ENCODE peak calls at places on chromosome 12, in six cellular contexts. I, H, E, Y, L and Q are unnamed samples.

GRCh38 chr12:92621833-92622232 is 81.0 kb upstream of the PLEKHG7 start:
- DNase-seq in I (no peak), H (no peak), E (peak; percentile 55), Y (no peak), L (no peak), Q (no peak)

GRCh38 chr12:48767047-48767446 is 21.8 kb downstream of the ADCY6 start:
- DNase-seq in I (no peak), H (no peak), E (no peak), Y (no peak), L (no peak), Q (no peak)

GRCh38 chr12:97275261-97276197 is 187.1 kb upstream of the RMST start:
- DNase-seq in I (peak; percentile 39), H (no peak), E (no peak), Y (no peak), L (no peak), Q (peak; percentile 75)

GRCh38 chr12:32027684-32028355 is 68.6 kb downstream of the RESF1 start:
- DNase-seq in I (no peak), H (no peak), E (no peak), Y (no peak), L (no peak), Q (no peak)

GRCh38 chr12:46276756-46277155 is 7.9 kb upstream of the SLC38A1 start:
- DNase-seq in I (no peak), H (no peak), E (no peak), Y (no peak), L (no peak), Q (no peak)

GRCh38 chr12:49823350-49823749 is 4.9 kb downstream of the NCKAP5L start:
- DNase-seq in I (no peak), H (no peak), E (no peak), Y (no peak), L (no peak), Q (no peak)

GRCh38 chr12:43869184-43869583 is 33.3 kb downstream of the TMEM117 start:
- DNase-seq in I (no peak), H (no peak), E (peak; percentile 42), Y (no peak), L (no peak), Q (no peak)

GRCh38 chr12:51866762-51867161 is 18.2 kb upstream of the FIGNL2 start:
- DNase-seq in I (no peak), H (no peak), E (no peak), Y (no peak), L (no peak), Q (no peak)

GRCh38 chr12:91741932-91742331 is 403.7 kb downstream of the BTG1 start:
- DNase-seq in I (no peak), H (no peak), E (no peak), Y (no peak), L (no peak), Q (no peak)

GRCh38 chr12:78530065-78530765 is 334.4 kb upstream of the SYT1 start:
- DNase-seq in I (peak; percentile 33), H (no peak), E (no peak), Y (no peak), L (no peak), Q (no peak)

GRCh38 chr12:96233941-96234461 is 39.8 kb downstream of the ELK3 start:
- DNase-seq in I (no peak), H (no peak), E (no peak), Y (no peak), L (no peak), Q (no peak)

DNA sequence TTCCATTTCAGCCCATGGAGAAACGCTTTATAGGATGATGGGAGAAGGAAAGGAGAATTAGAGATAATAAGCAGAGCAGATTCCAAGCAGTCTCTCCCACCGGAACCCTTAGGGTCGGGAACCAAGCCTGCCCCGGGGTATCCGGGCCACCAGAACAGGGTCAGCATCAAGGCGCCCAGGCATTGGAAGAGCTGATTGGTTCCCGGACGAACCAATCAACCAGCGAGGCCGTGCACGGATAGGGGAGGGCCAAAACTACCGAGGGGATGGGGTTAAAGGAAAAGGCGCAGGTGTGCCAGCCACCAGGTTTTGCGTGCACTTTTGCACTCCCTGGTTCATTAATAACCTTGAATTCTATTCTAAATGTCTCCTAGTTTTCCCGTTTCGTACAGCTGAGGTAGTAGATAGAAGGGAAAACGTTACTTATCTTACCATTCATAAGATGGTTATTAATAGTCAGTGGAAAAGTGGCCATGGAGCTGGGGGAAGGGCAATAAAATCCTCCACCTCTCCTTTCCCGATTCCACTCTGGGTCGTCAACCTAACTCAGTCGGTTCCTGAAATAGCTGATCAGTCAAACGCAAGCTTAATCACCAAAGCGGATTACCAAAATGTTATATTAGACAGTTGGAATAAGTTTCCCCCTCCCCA is 1.6 kb downstream of the PPM1H start:
- DNase-seq in I (peak; percentile 86), H (peak; percentile 50), E (peak; percentile 73), Y (no peak), L (peak; percentile 52), Q (no peak)
- H3K9ac ChIP-seq in I (no peak overlapping the region), H (peak overlapping the region; percentile 59), E (peak overlapping the region; percentile 62), Y (no peak overlapping the region), L (peak overlapping the region; percentile 87), Q (no peak overlapping the region)

DNA sequence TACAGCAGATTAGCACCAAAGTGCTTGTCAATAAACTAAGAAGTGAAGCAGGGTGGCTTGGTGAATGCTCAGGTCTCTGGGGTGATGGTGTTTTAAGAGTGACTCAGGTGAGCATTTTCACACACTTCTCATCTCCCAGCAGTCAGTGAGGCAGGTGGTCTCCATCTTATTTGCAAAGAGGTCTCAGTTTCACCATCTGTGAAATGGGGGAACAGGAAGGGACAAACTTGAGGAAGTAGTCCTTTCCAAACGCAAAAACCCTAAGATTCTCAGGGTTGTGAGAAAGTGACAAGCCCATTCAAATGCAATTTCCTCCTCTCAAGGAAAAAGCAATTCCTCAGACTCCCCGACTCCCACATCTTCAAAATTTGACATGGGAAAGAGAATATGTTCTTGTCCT is 54.1 kb downstream of the CMKLR1 start:
- DNase-seq in I (no peak), H (no peak), E (no peak), Y (no peak), L (no peak), Q (no peak)
- H3K27me3 ChIP-seq in I (no peaks in the 10 kb centered on the region), H (no peaks in the 10 kb centered on the region), E (peaks cover 72% of the 10 kb centered on the region), Y (no peaks in the 10 kb centered on the region), L (peaks cover 2% of the 10 kb centered on the region), Q (no peaks in the 10 kb centered on the region)

DNA sequence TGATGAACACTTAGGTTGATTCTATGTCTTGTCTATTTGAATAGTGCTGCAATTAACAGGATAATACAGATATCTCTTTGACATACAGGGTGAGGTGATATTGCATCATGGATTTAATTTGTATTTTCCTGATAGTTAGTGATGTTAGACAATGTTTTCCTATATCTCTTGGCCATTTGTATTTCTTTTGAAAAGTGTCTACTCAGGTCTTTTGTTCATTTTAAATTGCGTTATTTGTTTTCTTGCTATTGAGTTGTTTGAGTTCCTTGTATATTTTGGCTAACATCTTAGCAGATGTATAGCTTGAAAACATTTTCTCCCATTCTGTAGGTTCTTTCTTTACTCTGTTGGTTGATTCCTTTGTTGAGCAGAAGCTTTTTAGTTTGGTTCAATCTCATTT is 460.6 kb downstream of the CCDC91 start:
- DNase-seq in I (no peak), H (no peak), E (peak; percentile 14), Y (no peak), L (no peak), Q (no peak)
- H3K9ac ChIP-seq in I (no peak overlapping the region), H (no peak overlapping the region), E (no peak overlapping the region), Y (no peak overlapping the region), L (no peak overlapping the region), Q (no peak overlapping the region)

GRCh38 chr12:16606117-16606200 is at the start of gene LMO3:
- DNase-seq in I (no peak), H (no peak), E (no peak), Y (no peak), L (no peak), Q (no peak)
- H3K27me3 ChIP-seq in I (peaks cover 5% of the 10 kb centered on the region), H (no peaks in the 10 kb centered on the region), E (no peaks in the 10 kb centered on the region), Y (no peaks in the 10 kb centered on the region), L (no peaks in the 10 kb centered on the region), Q (no peaks in the 10 kb centered on the region)

GRCh38 chr12:6278439-6279255 is 31.8 kb upstream of the PLEKHG6 start:
- DNase-seq in I (peak; percentile 90), H (peak; percentile 92), E (peak; percentile 88), Y (peak; percentile 82), L (peak; percentile 69), Q (peak; percentile 82)

GRCh38 chr12:6279631-6280030 is 30.9 kb upstream of the PLEKHG6 start:
- DNase-seq in I (no peak), H (no peak), E (no peak), Y (no peak), L (no peak), Q (no peak)

GRCh38 chr12:6279256-6279628 is 31.2 kb upstream of the PLEKHG6 start:
- DNase-seq in I (no peak), H (no peak), E (no peak), Y (no peak), L (no peak), Q (no peak)

GRCh38 chr12:6276936-6277615 is 33.4 kb upstream of the PLEKHG6 start:
- DNase-seq in I (peak; percentile 76), H (no peak), E (peak; percentile 35), Y (no peak), L (no peak), Q (no peak)

GRCh38 chr12:6277982-6278438 is 32.5 kb upstream of the PLEKHG6 start:
- DNase-seq in I (no peak), H (no peak), E (peak; percentile 69), Y (no peak), L (no peak), Q (no peak)
- H3K9ac ChIP-seq in I (no peak overlapping the region), H (peak overlapping the region; percentile 59), E (peak overlapping the region; percentile 100), Y (no peak overlapping the region), L (peak overlapping the region; percentile 77), Q (peak overlapping the region; percentile 51)

GRCh38 chr12:124395284-124395752 is 100.4 kb downstream of the RFLNA start:
- DNase-seq in I (no peak), H (no peak), E (peak; percentile 56), Y (no peak), L (no peak), Q (no peak)
- H3K27me3 ChIP-seq in I (no peaks in the 10 kb centered on the region), H (no peaks in the 10 kb centered on the region), E (no peaks in the 10 kb centered on the region), Y (no peaks in the 10 kb centered on the region), L (no peaks in the 10 kb centered on the region), Q (no peaks in the 10 kb centered on the region)

GRCh38 chr12:124514145-124514995 is 53.0 kb downstream of the NCOR2 start:
- DNase-seq in I (no peak), H (no peak), E (no peak), Y (no peak), L (no peak), Q (no peak)
- H3K9ac ChIP-seq in I (no peak overlapping the region), H (no peak overlapping the region), E (no peak overlapping the region), Y (no peak overlapping the region), L (no peak overlapping the region), Q (no peak overlapping the region)